ENCODE peak calls at places on chromosomes 4 and X, in nine cellular contexts. One of them, this sample, is unnamed.
A peak's percentile ranks its signal among the peaks of the same experiment; 100 is the strongest.

GRCh38 chr4:68375667-68376559 is 26.0 kb upstream of the YTHDC1 start:
- DNase-seq in AG09319: peak; percentile 47
- DNase-seq in prostate gland: peak; percentile 66
- DNase-seq in PC-3: peak; percentile 96
- DNase-seq in stomach: no peak
- DNase-seq in MCF 10A: peak; percentile 87
- DNase-seq in breast epithelium: no peak
- DNase-seq in glutamatergic neuron: no peak
- DNase-seq in IMR-90: peak; percentile 64
- DNase-seq in this sample: peak; percentile 72

GRCh38 chr4:166312166-166312565 is 439.1 kb downstream of the TLL1 start:
- DNase-seq in breast epithelium: no peak
- DNase-seq in stomach: no peak
- DNase-seq in AG09319: no peak
- DNase-seq in IMR-90: no peak
- DNase-seq in glutamatergic neuron: no peak
- DNase-seq in MCF 10A: no peak
- DNase-seq in PC-3: no peak
- DNase-seq in prostate gland: no peak
- DNase-seq in this sample: no peak

GRCh38 chr4:13476915-13477314 is 7.2 kb downstream of the RAB28 start:
- DNase-seq in PC-3: peak; percentile 2
- DNase-seq in breast epithelium: no peak
- DNase-seq in prostate gland: no peak
- DNase-seq in IMR-90: peak; percentile 91
- DNase-seq in stomach: no peak
- DNase-seq in MCF 10A: no peak
- DNase-seq in AG09319: peak; percentile 37
- DNase-seq in glutamatergic neuron: no peak
- DNase-seq in this sample: peak; percentile 79

GRCh38 chr4:56681158-56681848 is at the start of gene HOPX:
- DNase-seq in glutamatergic neuron: no peak
- DNase-seq in prostate gland: peak; percentile 89
- DNase-seq in PC-3: peak; percentile 86
- DNase-seq in stomach: peak; percentile 90
- DNase-seq in breast epithelium: peak; percentile 53
- DNase-seq in AG09319: no peak
- DNase-seq in MCF 10A: peak; percentile 64
- DNase-seq in IMR-90: no peak
- DNase-seq in this sample: no peak

GRCh38 chr4:73964862-73965611 is 16.8 kb downstream of the PF4 start:
- DNase-seq in prostate gland: peak; percentile 17
- DNase-seq in PC-3: no peak
- DNase-seq in IMR-90: no peak
- DNase-seq in breast epithelium: no peak
- DNase-seq in stomach: peak; percentile 64
- DNase-seq in MCF 10A: peak; percentile 3
- DNase-seq in AG09319: no peak
- DNase-seq in glutamatergic neuron: peak; percentile 47
- DNase-seq in this sample: no peak

GRCh38 chr4:158771776-158772175 is 3.0 kb downstream of the FNIP2 start:
- DNase-seq in prostate gland: no peak
- DNase-seq in AG09319: no peak
- DNase-seq in IMR-90: no peak
- DNase-seq in glutamatergic neuron: no peak
- DNase-seq in PC-3: no peak
- DNase-seq in MCF 10A: no peak
- DNase-seq in breast epithelium: no peak
- DNase-seq in stomach: no peak
- DNase-seq in this sample: no peak

GRCh38 chrX:9339603-9340569 is 125.0 kb upstream of the TBL1X start:
- DNase-seq in MCF 10A: no peak
- DNase-seq in stomach: no peak
- DNase-seq in breast epithelium: peak; percentile 31
- DNase-seq in IMR-90: no peak
- DNase-seq in prostate gland: no peak
- DNase-seq in glutamatergic neuron: no peak
- DNase-seq in PC-3: no peak
- DNase-seq in AG09319: no peak
- DNase-seq in this sample: no peak

GRCh38 chrX:136691028-136691809 is 43.3 kb downstream of the CD40LG start:
- DNase-seq in AG09319: no peak
- DNase-seq in stomach: no peak
- DNase-seq in IMR-90: peak; percentile 15
- DNase-seq in glutamatergic neuron: no peak
- DNase-seq in MCF 10A: no peak
- DNase-seq in breast epithelium: no peak
- DNase-seq in PC-3: peak; percentile 76
- DNase-seq in prostate gland: no peak
- DNase-seq in this sample: no peak

GRCh38 chr4:16862688-16863087 is 35.8 kb downstream of the LDB2 start:
- DNase-seq in IMR-90: peak; percentile 36
- DNase-seq in AG09319: no peak
- DNase-seq in prostate gland: no peak
- DNase-seq in stomach: no peak
- DNase-seq in breast epithelium: no peak
- DNase-seq in MCF 10A: no peak
- DNase-seq in glutamatergic neuron: no peak
- DNase-seq in PC-3: no peak
- DNase-seq in this sample: no peak

GRCh38 chr4:44448548-44449443 is at the start of gene KCTD8:
- DNase-seq in glutamatergic neuron: peak; percentile 97
- DNase-seq in MCF 10A: peak; percentile 92
- DNase-seq in AG09319: no peak
- DNase-seq in prostate gland: peak; percentile 84
- DNase-seq in PC-3: peak; percentile 87
- DNase-seq in IMR-90: peak; percentile 39
- DNase-seq in stomach: peak; percentile 93
- DNase-seq in breast epithelium: peak; percentile 57
- DNase-seq in this sample: peak; percentile 35

GRCh38 chr4:151409470-151410313 is 716 bp downstream of the FHIP1A start:
- DNase-seq in PC-3: peak; percentile 52
- DNase-seq in glutamatergic neuron: no peak
- DNase-seq in AG09319: no peak
- DNase-seq in IMR-90: no peak
- DNase-seq in prostate gland: peak; percentile 62
- DNase-seq in breast epithelium: peak; percentile 51
- DNase-seq in stomach: peak; percentile 49
- DNase-seq in MCF 10A: peak; percentile 75
- DNase-seq in this sample: no peak

GRCh38 chrX:47608130-47608810 is 11.4 kb downstream of the SYN1 start:
- DNase-seq in prostate gland: no peak
- DNase-seq in AG09319: no peak
- DNase-seq in IMR-90: no peak
- DNase-seq in stomach: no peak
- DNase-seq in MCF 10A: no peak
- DNase-seq in glutamatergic neuron: no peak
- DNase-seq in breast epithelium: no peak
- DNase-seq in PC-3: no peak
- DNase-seq in this sample: no peak

GRCh38 chr4:67291639-67292038 is 253.7 kb downstream of the CENPC start:
- DNase-seq in AG09319: no peak
- DNase-seq in PC-3: peak; percentile 12
- DNase-seq in glutamatergic neuron: no peak
- DNase-seq in MCF 10A: no peak
- DNase-seq in prostate gland: no peak
- DNase-seq in IMR-90: no peak
- DNase-seq in breast epithelium: no peak
- DNase-seq in stomach: no peak
- DNase-seq in this sample: no peak

GRCh38 chr4:155336242-155336641 is 40.5 kb downstream of the MAP9 start:
- DNase-seq in breast epithelium: no peak
- DNase-seq in IMR-90: no peak
- DNase-seq in stomach: no peak
- DNase-seq in glutamatergic neuron: no peak
- DNase-seq in PC-3: no peak
- DNase-seq in AG09319: no peak
- DNase-seq in prostate gland: no peak
- DNase-seq in MCF 10A: no peak
- DNase-seq in this sample: no peak
- TF ChIP-seq CTCF in breast epithelium: no peak
- TF ChIP-seq CTCF in IMR-90: no peak
- TF ChIP-seq CTCF in stomach: no peak
- TF ChIP-seq CTCF in glutamatergic neuron: no peak
- TF ChIP-seq CTCF in PC-3: no peak
- TF ChIP-seq CTCF in AG09319: no peak
- TF ChIP-seq CTCF in prostate gland: no peak
- TF ChIP-seq CTCF in MCF 10A: no peak
- TF ChIP-seq CTCF in this sample: no peak

GRCh38 chrX:23901805-23902204 is 5.9 kb downstream of the APOO start:
- DNase-seq in prostate gland: peak; percentile 57
- DNase-seq in MCF 10A: peak; percentile 87
- DNase-seq in glutamatergic neuron: no peak
- DNase-seq in breast epithelium: peak; percentile 27
- DNase-seq in AG09319: peak; percentile 45
- DNase-seq in stomach: peak; percentile 39
- DNase-seq in IMR-90: peak; percentile 77
- DNase-seq in PC-3: peak; percentile 70
- DNase-seq in this sample: peak; percentile 78
- TF ChIP-seq CTCF in prostate gland: peak; percentile 72
- TF ChIP-seq CTCF in MCF 10A: peak; percentile 56
- TF ChIP-seq CTCF in glutamatergic neuron: no peak
- TF ChIP-seq CTCF in breast epithelium: peak; percentile 31
- TF ChIP-seq CTCF in AG09319: peak; percentile 59
- TF ChIP-seq CTCF in stomach: peak; percentile 27
- TF ChIP-seq CTCF in IMR-90: peak; percentile 63
- TF ChIP-seq CTCF in PC-3: peak; percentile 67
- TF ChIP-seq CTCF in this sample: peak; percentile 67

DNA sequence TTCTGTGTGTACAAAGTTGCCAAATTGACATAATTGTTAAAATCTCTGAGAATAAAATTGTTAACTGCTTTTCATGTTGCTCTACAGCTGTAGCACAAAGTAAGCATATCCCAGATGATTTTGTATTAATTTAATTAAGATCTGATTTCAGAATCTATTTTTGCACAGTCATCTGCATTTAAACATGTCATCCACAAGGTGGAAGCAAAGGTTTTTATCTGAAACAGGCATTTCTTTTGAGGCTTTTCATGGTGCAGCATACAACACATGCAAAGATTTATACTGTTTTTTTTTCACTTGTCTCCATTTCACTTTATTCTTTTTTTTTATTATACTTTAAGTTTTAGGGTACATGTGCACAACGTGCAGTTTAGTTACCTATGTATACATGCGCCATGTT is 51.2 kb downstream of the GC start:
- DNase-seq in AG09319: peak; percentile 3
- DNase-seq in prostate gland: no peak
- DNase-seq in IMR-90: peak; percentile 58
- DNase-seq in glutamatergic neuron: no peak
- DNase-seq in stomach: no peak
- DNase-seq in breast epithelium: no peak
- DNase-seq in MCF 10A: peak; percentile 54
- DNase-seq in PC-3: peak; percentile 73
- DNase-seq in this sample: peak; percentile 36
- TF ChIP-seq CTCF in AG09319: peak; percentile 39
- TF ChIP-seq CTCF in prostate gland: peak; percentile 52
- TF ChIP-seq CTCF in IMR-90: peak; percentile 60
- TF ChIP-seq CTCF in glutamatergic neuron: peak; percentile 48
- TF ChIP-seq CTCF in stomach: peak; percentile 11
- TF ChIP-seq CTCF in breast epithelium: peak; percentile 9
- TF ChIP-seq CTCF in MCF 10A: peak; percentile 56
- TF ChIP-seq CTCF in PC-3: peak; percentile 77
- TF ChIP-seq CTCF in this sample: peak; percentile 49

GRCh38 chrX:130263016-130263415 is 5.7 kb downstream of the ZNF280C start:
- DNase-seq in MCF 10A: no peak
- DNase-seq in PC-3: no peak
- DNase-seq in breast epithelium: no peak
- DNase-seq in IMR-90: peak; percentile 15
- DNase-seq in glutamatergic neuron: no peak
- DNase-seq in prostate gland: no peak
- DNase-seq in stomach: no peak
- DNase-seq in AG09319: no peak
- DNase-seq in this sample: peak; percentile 59
- TF ChIP-seq CTCF in MCF 10A: no peak
- TF ChIP-seq CTCF in PC-3: no peak
- TF ChIP-seq CTCF in breast epithelium: no peak
- TF ChIP-seq CTCF in IMR-90: no peak
- TF ChIP-seq CTCF in glutamatergic neuron: no peak
- TF ChIP-seq CTCF in prostate gland: no peak
- TF ChIP-seq CTCF in stomach: no peak
- TF ChIP-seq CTCF in AG09319: no peak
- TF ChIP-seq CTCF in this sample: peak; percentile 13

GRCh38 chrX:120857240-120857639 is 18.4 kb downstream of the CT47B1 start:
- DNase-seq in PC-3: peak; percentile 51
- DNase-seq in glutamatergic neuron: no peak
- DNase-seq in prostate gland: no peak
- DNase-seq in AG09319: no peak
- DNase-seq in IMR-90: no peak
- DNase-seq in MCF 10A: peak; percentile 21
- DNase-seq in breast epithelium: no peak
- DNase-seq in stomach: no peak
- DNase-seq in this sample: no peak
- TF ChIP-seq CTCF in PC-3: peak; percentile 50
- TF ChIP-seq CTCF in glutamatergic neuron: no peak
- TF ChIP-seq CTCF in prostate gland: no peak
- TF ChIP-seq CTCF in AG09319: no peak
- TF ChIP-seq CTCF in IMR-90: no peak
- TF ChIP-seq CTCF in MCF 10A: no peak
- TF ChIP-seq CTCF in breast epithelium: no peak
- TF ChIP-seq CTCF in stomach: no peak
- TF ChIP-seq CTCF in this sample: no peak

GRCh38 chrX:118541482-118541881 is 45.9 kb downstream of the DOCK11 start:
- DNase-seq in stomach: no peak
- DNase-seq in IMR-90: no peak
- DNase-seq in AG09319: no peak
- DNase-seq in PC-3: no peak
- DNase-seq in breast epithelium: no peak
- DNase-seq in MCF 10A: no peak
- DNase-seq in glutamatergic neuron: no peak
- DNase-seq in prostate gland: no peak
- DNase-seq in this sample: no peak

GRCh38 chrX:118536204-118536603 is 40.6 kb downstream of the DOCK11 start:
- DNase-seq in PC-3: no peak
- DNase-seq in stomach: no peak
- DNase-seq in AG09319: no peak
- DNase-seq in prostate gland: no peak
- DNase-seq in breast epithelium: no peak
- DNase-seq in MCF 10A: no peak
- DNase-seq in IMR-90: no peak
- DNase-seq in glutamatergic neuron: no peak
- DNase-seq in this sample: no peak

GRCh38 chrX:118534716-118535493 is 39.3 kb downstream of the DOCK11 start:
- DNase-seq in glutamatergic neuron: no peak
- DNase-seq in stomach: no peak
- DNase-seq in PC-3: no peak
- DNase-seq in breast epithelium: no peak
- DNase-seq in AG09319: no peak
- DNase-seq in IMR-90: no peak
- DNase-seq in prostate gland: no peak
- DNase-seq in MCF 10A: no peak
- DNase-seq in this sample: no peak

GRCh38 chrX:118540342-118540741 is 44.7 kb downstream of the DOCK11 start:
- DNase-seq in MCF 10A: no peak
- DNase-seq in breast epithelium: no peak
- DNase-seq in PC-3: no peak
- DNase-seq in stomach: no peak
- DNase-seq in IMR-90: no peak
- DNase-seq in AG09319: no peak
- DNase-seq in prostate gland: no peak
- DNase-seq in glutamatergic neuron: no peak
- DNase-seq in this sample: no peak

GRCh38 chrX:118536687-118537461 is 41.3 kb downstream of the DOCK11 start:
- DNase-seq in IMR-90: peak; percentile 33
- DNase-seq in breast epithelium: no peak
- DNase-seq in MCF 10A: peak; percentile 28
- DNase-seq in stomach: no peak
- DNase-seq in glutamatergic neuron: peak; percentile 26
- DNase-seq in AG09319: no peak
- DNase-seq in PC-3: peak; percentile 10
- DNase-seq in prostate gland: no peak
- DNase-seq in this sample: peak; percentile 53
- TF ChIP-seq CTCF in IMR-90: peak; percentile 36
- TF ChIP-seq CTCF in breast epithelium: no peak
- TF ChIP-seq CTCF in MCF 10A: peak; percentile 24
- TF ChIP-seq CTCF in stomach: no peak
- TF ChIP-seq CTCF in glutamatergic neuron: peak; percentile 16
- TF ChIP-seq CTCF in AG09319: peak; percentile 35
- TF ChIP-seq CTCF in PC-3: peak; percentile 61
- TF ChIP-seq CTCF in prostate gland: no peak
- TF ChIP-seq CTCF in this sample: peak; percentile 47

This sample was measured in AG10803.